ENCODE peak calls at places on chromosomes 2 and 18, in four cellular contexts. One of them, this sample, is unnamed.

GRCh38 chr2:45962522-45962921 is 311.0 kb downstream of the PRKCE start:
- DNase-seq in psoas muscle: peak
- DNase-seq in NCI-H1105: peak
- DNase-seq in activated T-cell treated with anti-CD3 and anti-CD28 coated beads for 1 hour: no peak
- DNase-seq in this sample: peak

GRCh38 chr2:63842149-63843061 is 709 bp downstream of the UGP2 start:
- DNase-seq in psoas muscle: peak
- DNase-seq in NCI-H1105: no peak
- DNase-seq in activated T-cell treated with anti-CD3 and anti-CD28 coated beads for 1 hour: no peak
- DNase-seq in this sample: no peak

GRCh38 chr18:13548944-13549878 is 177.1 kb downstream of the FAM210A start:
- DNase-seq in psoas muscle: no peak
- DNase-seq in NCI-H1105: no peak
- DNase-seq in activated T-cell treated with anti-CD3 and anti-CD28 coated beads for 1 hour: no peak
- DNase-seq in this sample: peak

GRCh38 chr18:9086624-9087023 is 15.9 kb upstream of the NDUFV2 start:
- DNase-seq in psoas muscle: no peak
- DNase-seq in NCI-H1105: no peak
- DNase-seq in activated T-cell treated with anti-CD3 and anti-CD28 coated beads for 1 hour: no peak
- DNase-seq in this sample: no peak

GRCh38 chr2:1886405-1886992 is 142.2 kb upstream of the PXDN start:
- DNase-seq in psoas muscle: peak
- DNase-seq in NCI-H1105: no peak
- DNase-seq in activated T-cell treated with anti-CD3 and anti-CD28 coated beads for 1 hour: peak
- DNase-seq in this sample: no peak

GRCh38 chr2:222714361-222715256 is 43.2 kb downstream of the MOGAT1 start:
- DNase-seq in psoas muscle: no peak
- DNase-seq in NCI-H1105: peak
- DNase-seq in activated T-cell treated with anti-CD3 and anti-CD28 coated beads for 1 hour: no peak
- DNase-seq in this sample: no peak

GRCh38 chr2:73983322-73984202 is 1.1 kb upstream of the TET3 start:
- DNase-seq in psoas muscle: no peak
- DNase-seq in NCI-H1105: peak
- DNase-seq in activated T-cell treated with anti-CD3 and anti-CD28 coated beads for 1 hour: no peak
- DNase-seq in this sample: no peak

GRCh38 chr2:171391532-171391931 is 42.3 kb downstream of the METTL8 start:
- DNase-seq in psoas muscle: no peak
- DNase-seq in NCI-H1105: no peak
- DNase-seq in activated T-cell treated with anti-CD3 and anti-CD28 coated beads for 1 hour: no peak
- DNase-seq in this sample: no peak

GRCh38 chr18:30650499-30650898 is 392.0 kb downstream of the DSC3 start:
- DNase-seq in psoas muscle: no peak
- DNase-seq in NCI-H1105: no peak
- DNase-seq in activated T-cell treated with anti-CD3 and anti-CD28 coated beads for 1 hour: no peak
- DNase-seq in this sample: no peak

GRCh38 chr2:170310876-170311502 is 133.0 kb downstream of the MYO3B start:
- DNase-seq in psoas muscle: no peak
- DNase-seq in NCI-H1105: no peak
- DNase-seq in activated T-cell treated with anti-CD3 and anti-CD28 coated beads for 1 hour: no peak
- DNase-seq in this sample: no peak

GRCh38 chr18:79780547-79780946 is 17.2 kb upstream of the KCNG2 start:
- DNase-seq in psoas muscle: no peak
- DNase-seq in NCI-H1105: no peak
- DNase-seq in activated T-cell treated with anti-CD3 and anti-CD28 coated beads for 1 hour: no peak
- DNase-seq in this sample: no peak

GRCh38 chr2:239666855-239667376 is 266.1 kb upstream of the HDAC4 start:
- DNase-seq in psoas muscle: no peak
- DNase-seq in NCI-H1105: peak
- DNase-seq in activated T-cell treated with anti-CD3 and anti-CD28 coated beads for 1 hour: no peak
- DNase-seq in this sample: no peak

GRCh38 chr2:240985881-240986786 is 12.3 kb upstream of the SNED1 start:
- DNase-seq in psoas muscle: peak
- DNase-seq in NCI-H1105: no peak
- DNase-seq in activated T-cell treated with anti-CD3 and anti-CD28 coated beads for 1 hour: no peak
- DNase-seq in this sample: no peak

GRCh38 chr2:1823187-1824169 is 79.2 kb upstream of the PXDN start:
- DNase-seq in psoas muscle: no peak
- DNase-seq in NCI-H1105: no peak
- DNase-seq in activated T-cell treated with anti-CD3 and anti-CD28 coated beads for 1 hour: no peak
- DNase-seq in this sample: no peak

GRCh38 chr18:63518178-63519012 is 23.8 kb upstream of the SERPINB12 start:
- DNase-seq in psoas muscle: no peak
- DNase-seq in NCI-H1105: peak
- DNase-seq in activated T-cell treated with anti-CD3 and anti-CD28 coated beads for 1 hour: peak
- DNase-seq in this sample: no peak

GRCh38 chr2:127122351-127123027 is 15.5 kb upstream of the BIN1 start:
- DNase-seq in psoas muscle: no peak
- DNase-seq in NCI-H1105: no peak
- DNase-seq in activated T-cell treated with anti-CD3 and anti-CD28 coated beads for 1 hour: no peak
- DNase-seq in this sample: peak

GRCh38 chr2:9657083-9657482 is 26.3 kb upstream of the YWHAQ start:
- DNase-seq in psoas muscle: no peak
- DNase-seq in NCI-H1105: no peak
- DNase-seq in activated T-cell treated with anti-CD3 and anti-CD28 coated beads for 1 hour: no peak
- DNase-seq in this sample: no peak

GRCh38 chr2:130351495-130352125 is 4.2 kb upstream of the PTPN18 start:
- DNase-seq in psoas muscle: no peak
- DNase-seq in NCI-H1105: no peak
- DNase-seq in activated T-cell treated with anti-CD3 and anti-CD28 coated beads for 1 hour: no peak
- DNase-seq in this sample: peak

GRCh38 chr2:101518470-101519172 is 43.7 kb upstream of the RFX8 start:
- DNase-seq in psoas muscle: peak
- DNase-seq in NCI-H1105: peak
- DNase-seq in activated T-cell treated with anti-CD3 and anti-CD28 coated beads for 1 hour: no peak
- DNase-seq in this sample: no peak

GRCh38 chr2:169232551-169233154 is 129.7 kb downstream of the LRP2 start:
- DNase-seq in psoas muscle: no peak
- DNase-seq in NCI-H1105: no peak
- DNase-seq in activated T-cell treated with anti-CD3 and anti-CD28 coated beads for 1 hour: no peak
- DNase-seq in this sample: no peak

This sample was measured in osteocyte.